ENCODE peak calls at places on chromosomes 16 and 17, in six cellular contexts. I is SK-N-SH; Y is tibial artery; B is CD8-positive, alpha-beta T cell; T is stomach; P is A549. R is an unnamed sample. For H3K9me3, the result is how much of the 10 kb centered on the place peaks cover.

GRCh38 chr16:23855010-23855409 is 19.2 kb downstream of the PRKCB start:
- DNase-seq in Y (no peak), I (no peak), T (no peak), P (no peak), B (no peak), R (no peak)

GRCh38 chr17:80029235-80029974 is 6.3 kb downstream of the TBC1D16 start:
- DNase-seq in B (no peak), I (no peak), T (peak), Y (peak), P (no peak), R (no peak)

GRCh38 chr16:25189305-25189704 is 27.4 kb upstream of the AQP8 start:
- DNase-seq in T (no peak), B (no peak), Y (no peak), I (no peak), P (no peak), R (no peak)

GRCh38 chr17:15279011-15279477 is 13.9 kb upstream of the PMP22 start:
- DNase-seq in B (no peak), P (peak), I (no peak), Y (no peak), T (no peak), R (no peak)

GRCh38 chr16:11510178-11510973 is 76.3 kb downstream of the LITAF start:
- DNase-seq in B (no peak), I (no peak), Y (no peak), T (no peak), P (no peak), R (no peak)

GRCh38 chr17:58703137-58703846 is 10.9 kb downstream of the RAD51C start:
- DNase-seq in T (no peak), B (no peak), Y (no peak), P (no peak), I (no peak), R (no peak)

GRCh38 chr16:16150117-16150877 is 73.0 kb downstream of the ABCC6 start:
- DNase-seq in I (peak), P (no peak), T (no peak), Y (peak), B (no peak), R (no peak)

GRCh38 chr16:88534731-88535141 is 35.5 kb upstream of the ZC3H18 start:
- DNase-seq in Y (no peak), B (no peak), P (peak), T (no peak), I (no peak), R (no peak)

GRCh38 chr17:7177954-7178477 is 1.2 kb downstream of the ASGR1 start:
- DNase-seq in B (no peak), T (no peak), I (peak), Y (no peak), P (no peak), R (peak)

GRCh38 chr17:9768381-9768934 is 22.9 kb downstream of the DHRS7C start:
- DNase-seq in I (peak), B (no peak), P (peak), Y (no peak), T (no peak), R (no peak)

GRCh38 chr16:31458073-31458834 is 1.0 kb upstream of the ARMC5 start:
- DNase-seq in T (peak), Y (peak), B (peak), P (peak), I (peak), R (peak)

GRCh38 chr16:86733526-86734254 is 155.3 kb downstream of the FOXL1 start:
- DNase-seq in Y (no peak), B (no peak), P (no peak), I (no peak), T (no peak), R (no peak)

GRCh38 chr17:10337976-10338375 is 34.8 kb downstream of the MYH13 start:
- DNase-seq in B (no peak), T (no peak), Y (no peak), I (no peak), P (no peak), R (no peak)

GRCh38 chr16:82695806-82696205 is 69.0 kb downstream of the CDH13 start:
- DNase-seq in I (no peak), P (no peak), Y (no peak), B (no peak), T (no peak), R (no peak)

GRCh38 chr17:8820311-8821010 is 21.3 kb upstream of the MFSD6L start:
- DNase-seq in Y (no peak), I (no peak), T (no peak), B (no peak), P (no peak), R (no peak)

GRCh38 chr17:60601443-60602384 is 1.7 kb downstream of the PPM1D start:
- DNase-seq in P (peak), B (peak), T (peak), I (peak), Y (peak), R (peak)

GRCh38 chr16:88685156-88686061 is 898 bp downstream of the SNAI3 start:
- DNase-seq in P (peak), Y (no peak), T (no peak), B (no peak), I (peak), R (peak)

GRCh38 chr17:75843577-75844529 is at the start of gene UNC13D:
- DNase-seq in T (peak), P (no peak), I (peak), Y (no peak), B (peak), R (no peak)

GRCh38 chr16:56072096-56072495 is 119.2 kb upstream of the GNAO1 start:
- DNase-seq in Y (no peak), P (no peak), T (no peak), B (no peak), I (no peak), R (no peak)

GRCh38 chr16:12204601-12205000 is 228.1 kb downstream of the SNX29 start:
- DNase-seq in I (no peak), Y (no peak), B (no peak), T (no peak), P (no peak), R (no peak)

GRCh38 chr16:88768041-88768876 is 16.8 kb downstream of the PIEZO1 start:
- DNase-seq in Y (peak), P (no peak), B (no peak), I (peak), T (no peak), R (no peak)

GRCh38 chr17:73231363-73231762 is 30.3 kb downstream of the CPSF4L start:
- DNase-seq in B (no peak), P (peak), I (peak), Y (no peak), T (no peak), R (no peak)

GRCh38 chr16:4123617-4124300 is 7.5 kb upstream of the ADCY9 start:
- DNase-seq in P (no peak), Y (no peak), T (no peak), B (no peak), I (no peak), R (no peak)

GRCh38 chr17:39402279-39402889 is 958 bp upstream of the FBXL20 start:
- DNase-seq in I (peak), P (peak), Y (peak), B (peak), T (peak), R (peak)

GRCh38 chr17:66655861-66656260 is 179.1 kb upstream of the CACNG5 start:
- DNase-seq in P (no peak), T (no peak), B (no peak), I (no peak), Y (no peak), R (no peak)

GRCh38 chr17:8019665-8020064 is 17.2 kb downstream of the GUCY2D start:
- DNase-seq in I (no peak), T (peak), Y (no peak), B (no peak), P (no peak), R (no peak)

GRCh38 chr17:28396635-28397239 is 9.3 kb downstream of the SLC46A1 start:
- DNase-seq in Y (no peak), T (no peak), I (no peak), B (no peak), P (no peak), R (no peak)

GRCh38 chr16:12500771-12501170 is 302.9 kb downstream of the CPPED1 start:
- DNase-seq in I (no peak), B (no peak), T (peak), P (peak), Y (peak), R (no peak)

GRCh38 chr16:17266606-17267313 is 204.0 kb downstream of the XYLT1 start:
- DNase-seq in Y (no peak), P (no peak), I (no peak), T (peak), B (no peak), R (no peak)

GRCh38 chr17:47694818-47695663 is 1.1 kb downstream of the TBKBP1 start:
- DNase-seq in I (peak), P (no peak), Y (peak), T (peak), B (no peak), R (peak)

GRCh38 chr17:39628655-39629493 is 2.1 kb downstream of the PPP1R1B start:
- DNase-seq in B (no peak), T (peak), I (no peak), Y (no peak), P (no peak), R (no peak)

GRCh38 chr16:27399969-27400368 is 2.0 kb upstream of the IL21R start:
- DNase-seq in P (no peak), Y (no peak), I (no peak), B (no peak), T (no peak), R (no peak)

GRCh38 chr17:39954876-39955275 is 7.9 kb upstream of the GSDMA start:
- DNase-seq in P (no peak), T (no peak), B (no peak), Y (no peak), I (no peak), R (no peak)

GRCh38 chr16:35310999-35311398 is 1851.6 kb downstream of the TP53TG3F start:
- DNase-seq in I (no peak), Y (no peak), B (no peak), P (no peak), T (no peak), R (no peak)
- H3K9me3 ChIP-seq in I (under half), Y (under half), B (under half), P (under half), T (half or more), R (under half)

GRCh38 chr16:54932737-54933254 is 2.1 kb downstream of the IRX5 start:
- DNase-seq in Y (no peak), P (no peak), I (no peak), B (no peak), T (no peak), R (no peak)

GRCh38 chr16:54933281-54934150 is 2.9 kb downstream of the IRX5 start:
- DNase-seq in I (no peak), Y (no peak), P (no peak), B (no peak), T (no peak), R (no peak)

GRCh38 chr16:54930034-54930938 is at the start of gene IRX5:
- DNase-seq in B (no peak), Y (peak), I (peak), P (peak), T (peak), R (peak)

GRCh38 chr16:54931041-54931756 is 534 bp downstream of the IRX5 start:
- DNase-seq in T (no peak), Y (no peak), B (no peak), P (peak), I (peak), R (no peak)

DNA sequence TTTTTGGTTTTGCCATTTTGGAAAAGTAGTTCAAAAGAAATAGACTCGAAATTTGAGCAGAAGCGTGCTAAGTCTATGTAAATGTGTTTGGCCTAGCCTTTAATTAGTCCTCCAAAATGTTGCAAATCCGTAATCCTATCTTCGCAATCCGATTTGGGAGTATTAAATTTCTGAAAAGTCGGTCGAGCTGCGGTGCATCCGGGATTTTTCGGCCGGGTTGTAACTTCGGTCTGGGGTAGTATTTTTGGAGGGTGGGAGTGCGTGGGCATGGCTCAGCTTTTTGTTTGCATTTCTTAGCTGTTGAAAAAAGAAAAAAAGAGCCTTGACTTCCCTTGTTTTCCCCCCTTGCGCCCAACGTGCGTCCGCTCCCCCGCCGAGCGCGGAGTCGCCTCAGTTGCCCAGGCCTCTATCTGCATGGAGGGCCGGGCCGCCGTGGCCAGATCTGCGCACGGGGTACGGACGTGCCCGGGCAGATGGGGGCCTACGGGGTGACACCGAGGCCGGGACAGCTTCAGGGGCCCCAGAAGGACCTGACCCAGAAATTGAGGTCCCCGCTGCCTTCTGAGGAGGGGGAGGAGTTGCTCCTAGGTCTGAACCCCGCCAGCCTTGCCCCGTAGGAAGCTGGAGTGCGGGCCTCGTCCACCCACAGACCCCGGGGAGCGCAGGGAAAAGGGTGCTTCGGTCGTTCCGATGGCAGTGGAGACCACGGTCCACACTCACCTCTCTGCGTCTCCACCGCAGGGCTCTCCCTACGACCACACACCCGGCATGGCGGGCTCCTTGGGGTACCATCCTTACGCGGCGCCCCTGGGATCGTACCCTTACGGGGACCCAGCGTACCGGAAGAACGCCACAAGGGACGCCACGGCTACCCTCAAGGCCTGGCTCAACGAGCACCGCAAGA is 1.3 kb downstream of the IRX5 start:
- DNase-seq in B (no peak), T (no peak), Y (no peak), I (peak), P (no peak), R (no peak)
- H3K4me3 ChIP-seq in B (no peak), T (peak), Y (peak), I (peak), P (peak), R (peak)

GRCh38 chr17:22142091-22142490 is 449.8 kb downstream of the KCNJ18 start:
- DNase-seq in B (no peak), Y (no peak), I (no peak), T (no peak), P (no peak), R (no peak)

GRCh38 chr17:22138861-22139469 is 446.6 kb downstream of the KCNJ18 start:
- DNase-seq in P (no peak), Y (no peak), B (no peak), T (no peak), I (no peak), R (no peak)
- H3K9me3 ChIP-seq in P (under half), Y (under half), B (under half), T (under half), I (under half), R (under half)

GRCh38 chr16:75305364-75306101 is 54.1 kb upstream of the BCAR1 start:
- DNase-seq in Y (peak), P (peak), I (peak), T (peak), B (peak), R (no peak)
- H3K4me3 ChIP-seq in Y (no peak), P (peak), I (peak), T (no peak), B (no peak), R (no peak)

GRCh38 chr17:27079660-27080059 is 214.3 kb upstream of the WSB1 start:
- DNase-seq in B (no peak), P (no peak), I (no peak), Y (no peak), T (no peak), R (no peak)
- H3K9me3 ChIP-seq in B (under half), P (under half), I (under half), Y (under half), T (under half), R (under half)